ENCODE peak calls at places on chromosome 3, in nine cellular contexts. O is Peyer's patch, P is astrocyte of the spinal cord, R is foreskin fibroblast, B is IMR-90, J is DND-41, Y is fibroblast of the aortic adventitia, A is colonic mucosa, Z is adrenal gland. H is an unnamed sample.

GRCh38 chr3:114449271-114450007 is 155.6 kb downstream of the TIGIT start:
- DNase-seq in B (no peak), O (no peak), A (no peak), Z (no peak), P (peak; percentile 44), J (no peak), R (no peak), Y (peak; percentile 23), H (no peak)

GRCh38 chr3:107633327-107634141 is 110.8 kb downstream of the BBX start:
- DNase-seq in J (no peak), Z (peak; percentile 71), A (no peak), P (no peak), Y (peak; percentile 8), B (no peak), O (no peak), R (no peak), H (no peak)

GRCh38 chr3:181892848-181893247 is 181.1 kb downstream of the SOX2 start:
- DNase-seq in B (no peak), J (no peak), Y (no peak), O (no peak), Z (no peak), R (no peak), P (no peak), A (no peak), H (no peak)

GRCh38 chr3:35944915-35945710 is 305.8 kb downstream of the ARPP21 start:
- DNase-seq in Z (no peak), Y (no peak), B (peak; percentile 51), R (peak; percentile 28), O (no peak), P (peak; percentile 29), A (no peak), J (no peak), H (peak; percentile 42)

GRCh38 chr3:49133226-49133951 is 539 bp upstream of the LAMB2 start:
- DNase-seq in Y (peak; percentile 93), A (peak; percentile 90), P (peak; percentile 93), R (peak; percentile 96), J (no peak), O (peak; percentile 84), Z (peak; percentile 86), B (peak; percentile 85), H (peak; percentile 92)

GRCh38 chr3:71207632-71208031 is 375.9 kb downstream of the FOXP1 start:
- DNase-seq in O (no peak), B (no peak), Z (no peak), R (no peak), A (no peak), P (no peak), J (no peak), Y (no peak), H (no peak)

GRCh38 chr3:9340450-9341009 is 22.3 kb upstream of the THUMPD3 start:
- DNase-seq in R (peak; percentile 90), A (no peak), P (peak; percentile 57), Y (peak; percentile 56), O (no peak), J (no peak), Z (peak; percentile 44), B (peak; percentile 93), H (peak; percentile 46)

GRCh38 chr3:175948041-175948440 is 1088.9 kb downstream of the NAALADL2 start:
- DNase-seq in J (no peak), Z (no peak), A (no peak), O (no peak), B (no peak), P (no peak), R (no peak), Y (no peak), H (no peak)

GRCh38 chr3:66362541-66362941 is 138.3 kb downstream of the LRIG1 start:
- DNase-seq in A (no peak), B (peak; percentile 96), J (no peak), R (peak; percentile 59), Z (no peak), Y (peak; percentile 51), O (no peak), P (peak; percentile 69), H (peak; percentile 77)

GRCh38 chr3:17840126-17840525 is 97.7 kb upstream of the TBC1D5 start:
- DNase-seq in O (no peak), Y (no peak), Z (no peak), R (no peak), A (no peak), B (no peak), P (no peak), J (no peak), H (no peak)

GRCh38 chr3:89061257-89061656 is 46.2 kb upstream of the EPHA3 start:
- DNase-seq in A (no peak), R (no peak), P (no peak), B (no peak), Y (no peak), J (no peak), Z (no peak), O (no peak), H (no peak)

GRCh38 chr3:50724831-50725230 is 50.1 kb downstream of the DOCK3 start:
- DNase-seq in O (no peak), B (no peak), R (no peak), Z (no peak), J (no peak), P (no peak), Y (no peak), A (no peak), H (no peak)

GRCh38 chr3:167450675-167451074 is 23.2 kb downstream of the SERPINI2 start:
- DNase-seq in A (no peak), Y (no peak), B (no peak), P (no peak), J (no peak), O (no peak), Z (no peak), R (no peak), H (no peak)

GRCh38 chr3:65195211-65195610 is 507.4 kb upstream of the ADAMTS9 start:
- DNase-seq in Y (no peak), A (no peak), J (no peak), P (no peak), O (no peak), Z (no peak), R (no peak), B (no peak), H (no peak)

GRCh38 chr3:65669163-65669875 is 369.4 kb downstream of the MAGI1 start:
- DNase-seq in J (no peak), A (no peak), P (peak; percentile 53), Y (peak; percentile 79), R (peak; percentile 66), O (no peak), B (peak; percentile 64), Z (no peak), H (peak; percentile 91)

GRCh38 chr3:4744405-4745239 is 234.6 kb upstream of the BHLHE40 start:
- DNase-seq in P (peak; percentile 75), Y (peak; percentile 66), O (no peak), Z (no peak), R (peak; percentile 34), J (no peak), B (peak; percentile 82), A (no peak), H (peak; percentile 43)

GRCh38 chr3:79878697-79879096 is 110.9 kb upstream of the ROBO1 start:
- DNase-seq in A (no peak), Y (no peak), Z (no peak), J (no peak), P (no peak), R (no peak), O (no peak), B (no peak), H (no peak)

GRCh38 chr3:133230191-133230590 is 169.7 kb upstream of the BFSP2 start:
- DNase-seq in Z (no peak), R (no peak), J (no peak), B (no peak), P (no peak), O (no peak), Y (no peak), A (no peak), H (no peak)

GRCh38 chr3:183526838-183527420 is 28.6 kb downstream of the KLHL6 start:
- DNase-seq in P (no peak), O (no peak), R (no peak), B (no peak), Y (no peak), J (no peak), A (no peak), Z (no peak), H (no peak)
- H3K4me3 ChIP-seq in P (no peak overlapping the region), O (no peak overlapping the region), R (no peak overlapping the region), B (no peak overlapping the region), Y (no peak overlapping the region), J (no peak overlapping the region), A (no peak overlapping the region), Z (no peak overlapping the region), H (no peak overlapping the region)

DNA sequence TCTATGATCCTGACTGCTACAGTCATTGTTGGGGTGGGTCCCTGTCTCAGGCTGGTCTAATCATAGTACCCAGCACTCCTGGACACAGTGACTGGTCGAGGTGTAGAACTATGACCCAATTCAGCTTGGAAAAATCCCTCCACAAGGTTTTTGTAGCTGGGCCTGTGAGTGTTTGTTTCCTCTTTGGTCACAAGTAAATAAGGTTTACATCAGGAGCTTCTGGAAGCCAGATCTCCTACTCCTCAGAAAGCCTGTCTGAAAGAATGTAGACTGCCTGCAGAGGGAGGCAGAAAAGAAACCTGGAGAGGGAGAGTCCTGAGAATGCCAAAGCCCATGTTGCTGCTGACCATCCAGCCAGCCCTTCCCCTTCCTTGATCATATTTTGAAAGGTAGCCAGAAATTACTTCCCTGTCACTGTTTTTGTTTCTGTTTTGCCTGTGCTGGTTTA is 123.2 kb downstream of the RAP2B start:
- DNase-seq in Y (peak; percentile 79), A (no peak), J (no peak), B (peak; percentile 34), O (no peak), Z (no peak), P (peak; percentile 44), R (peak; percentile 53), H (peak; percentile 69)
- TF ChIP-seq CTCF in Y (peak; percentile 42), A (no peak), J (no peak), B (no peak), O (no peak), Z (no peak), P (peak; percentile 14), R (peak; percentile 8), H (peak; percentile 44)

DNA sequence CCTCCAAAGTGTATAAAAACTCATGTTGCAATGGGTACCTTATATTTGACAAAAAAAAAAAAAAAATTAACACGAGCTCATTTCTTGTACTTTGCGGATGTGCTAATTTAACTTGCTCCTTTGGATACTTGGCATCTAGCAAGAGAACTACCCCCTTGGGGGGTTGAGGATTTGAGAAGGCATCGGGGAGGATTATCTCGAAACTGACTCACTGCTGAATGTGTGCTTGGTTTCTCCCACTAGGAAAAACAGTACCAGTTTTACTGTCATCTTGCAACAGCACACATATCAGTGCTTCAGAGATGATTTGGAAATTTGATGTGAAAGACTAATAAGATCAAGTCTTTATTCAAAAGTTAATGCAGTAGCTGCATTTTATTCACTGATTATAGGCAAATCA is 886 bp downstream of the EXOG start:
- DNase-seq in Y (peak; percentile 40), O (no peak), P (no peak), A (no peak), J (no peak), B (peak; percentile 40), R (peak; percentile 50), Z (no peak), H (peak; percentile 22)
- H3K4me3 ChIP-seq in Y (peak overlapping the region; percentile 91), O (peak overlapping the region; percentile 81), P (peak overlapping the region; percentile 93), A (peak overlapping the region; percentile 58), J (peak overlapping the region; percentile 89), B (peak overlapping the region; percentile 91), R (peak overlapping the region; percentile 84), Z (peak overlapping the region; percentile 46), H (peak overlapping the region; percentile 85)

DNA sequence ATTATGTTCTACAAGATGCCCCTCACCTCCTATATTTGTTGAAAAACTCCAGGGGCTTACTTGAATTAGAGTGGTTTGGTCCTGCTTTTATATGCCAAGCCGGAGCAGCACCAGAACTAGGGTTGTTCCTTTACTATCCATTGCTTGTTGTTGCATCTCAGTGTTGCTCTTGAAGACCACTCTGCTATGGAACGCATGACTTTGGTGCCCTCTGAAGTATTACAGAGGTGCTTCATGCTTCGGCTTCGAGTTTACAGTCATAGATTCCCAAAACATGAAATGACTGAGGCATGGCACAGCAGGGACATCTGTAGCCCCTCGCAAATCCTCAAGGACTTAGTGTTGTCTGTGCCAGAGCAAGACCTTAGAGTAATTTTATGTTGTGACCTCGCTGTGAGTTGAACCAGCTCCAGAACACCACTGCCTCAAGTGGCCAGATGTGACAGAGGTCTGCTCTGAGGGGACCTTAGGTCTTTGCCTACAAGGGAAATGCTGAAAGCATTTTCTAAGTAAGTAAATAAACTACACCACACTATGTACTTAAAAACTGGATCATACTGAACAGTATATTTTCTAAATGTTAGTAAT is 67.2 kb upstream of the SIAH2 start:
- DNase-seq in R (peak; percentile 6), B (no peak), O (no peak), A (no peak), P (no peak), J (peak; percentile 6), Z (no peak), Y (peak; percentile 9), H (peak; percentile 8)
- TF ChIP-seq CTCF in R (peak; percentile 4), B (no peak), O (peak; percentile 11), A (no peak), P (peak; percentile 8), J (peak; percentile 61), Z (no peak), Y (peak; percentile 3), H (peak; percentile 36)